ENCODE peak calls at places on chromosomes 1 and 21, in seven cellular contexts. G is cardiac muscle cell, K is astrocyte of the spinal cord, Z is choroid plexus epithelial cell, W is GM12865, A is Peyer's patch, M is astrocyte of the cerebellum. I is an unnamed sample.

GRCh38 chr21:20661745-20662470 is 336.3 kb upstream of the NCAM2 start:
- DNase-seq in W (no peak), K (peak), Z (peak), G (no peak), M (no peak), A (no peak), I (no peak)

GRCh38 chr1:189597083-189597482 is 880.6 kb downstream of the BRINP3 start:
- DNase-seq in M (no peak), G (no peak), A (no peak), W (no peak), K (no peak), Z (no peak), I (no peak)

GRCh38 chr21:36747114-36747814 is 48.3 kb downstream of the SIM2 start:
- DNase-seq in A (no peak), W (peak), K (no peak), Z (no peak), M (no peak), G (no peak), I (no peak)

GRCh38 chr1:9321480-9321849 is 28.8 kb downstream of the SPSB1 start:
- DNase-seq in Z (peak), K (peak), M (peak), G (peak), W (no peak), A (no peak), I (no peak)

GRCh38 chr1:910881-911721 is 12.6 kb upstream of the SAMD11 start:
- DNase-seq in Z (no peak), W (no peak), K (no peak), M (no peak), G (no peak), A (no peak), I (no peak)

GRCh38 chr21:46051821-46052675 is 45.9 kb upstream of the COL6A2 start:
- DNase-seq in K (no peak), M (no peak), A (no peak), W (no peak), Z (no peak), G (no peak), I (no peak)

GRCh38 chr1:172469717-172470116 is 25.8 kb upstream of the PIGC start:
- DNase-seq in K (no peak), A (no peak), W (no peak), M (no peak), G (no peak), Z (no peak), I (no peak)

GRCh38 chr1:190119683-190120082 is 358.0 kb downstream of the BRINP3 start:
- DNase-seq in W (no peak), M (no peak), Z (no peak), G (no peak), A (no peak), K (no peak), I (no peak)

GRCh38 chr1:154062309-154062708 is 71.7 kb downstream of the RPS27 start:
- DNase-seq in M (no peak), K (no peak), A (no peak), W (no peak), Z (no peak), G (no peak), I (no peak)

GRCh38 chr1:84225636-84226035 is 75.9 kb upstream of the SAMD13 start:
- DNase-seq in Z (no peak), W (no peak), K (no peak), M (no peak), G (peak), A (no peak), I (no peak)

GRCh38 chr1:178774263-178774662 is 49.2 kb downstream of the RALGPS2 start:
- DNase-seq in A (no peak), Z (peak), W (peak), M (peak), G (peak), K (peak), I (no peak)

GRCh38 chr1:52955129-52955970 is 28.3 kb downstream of the SCP2 start:
- DNase-seq in K (peak), A (no peak), G (peak), W (no peak), Z (peak), M (peak), I (no peak)

GRCh38 chr1:2253797-2254480 is 25.8 kb downstream of the SKI start:
- DNase-seq in K (no peak), M (no peak), A (no peak), W (no peak), Z (no peak), G (no peak), I (no peak)

GRCh38 chr21:32463367-32463766 is 50.9 kb downstream of the EVA1C start:
- DNase-seq in G (peak), K (peak), W (no peak), A (no peak), M (no peak), Z (peak), I (peak)

GRCh38 chr1:223034270-223034798 is 108.7 kb downstream of the TLR5 start:
- DNase-seq in M (no peak), W (no peak), Z (no peak), G (no peak), K (no peak), A (no peak), I (no peak)

GRCh38 chr1:86247553-86248279 is 91.1 kb upstream of the COL24A1 start:
- DNase-seq in M (peak), A (no peak), W (peak), K (no peak), Z (no peak), G (no peak), I (no peak)

GRCh38 chr1:162832470-162832869 is 28.5 kb downstream of the CCDC190 start:
- DNase-seq in A (no peak), K (no peak), G (no peak), Z (no peak), W (no peak), M (no peak), I (no peak)

GRCh38 chr1:245085508-245086095 is 69.2 kb upstream of the KIF26B start:
- DNase-seq in M (peak), G (peak), A (no peak), W (peak), K (peak), Z (peak), I (no peak)

GRCh38 chr1:19344372-19344810 is 32.3 kb downstream of the SLC66A1 start:
- DNase-seq in K (no peak), G (peak), A (peak), M (no peak), Z (peak), W (peak), I (no peak)

GRCh38 chr1:182253319-182253718 is 138.3 kb downstream of the GLUL start:
- DNase-seq in Z (no peak), K (no peak), M (no peak), W (no peak), G (no peak), A (no peak), I (no peak)

GRCh38 chr1:67566803-67567202 is 118.2 kb upstream of the GADD45A start:
- DNase-seq in M (no peak), G (peak), K (no peak), W (no peak), Z (no peak), A (no peak), I (no peak)

GRCh38 chr1:58308206-58308605 is 238.3 kb downstream of the OMA1 start:
- DNase-seq in W (no peak), Z (no peak), K (no peak), G (no peak), M (no peak), A (no peak), I (no peak)

DNA sequence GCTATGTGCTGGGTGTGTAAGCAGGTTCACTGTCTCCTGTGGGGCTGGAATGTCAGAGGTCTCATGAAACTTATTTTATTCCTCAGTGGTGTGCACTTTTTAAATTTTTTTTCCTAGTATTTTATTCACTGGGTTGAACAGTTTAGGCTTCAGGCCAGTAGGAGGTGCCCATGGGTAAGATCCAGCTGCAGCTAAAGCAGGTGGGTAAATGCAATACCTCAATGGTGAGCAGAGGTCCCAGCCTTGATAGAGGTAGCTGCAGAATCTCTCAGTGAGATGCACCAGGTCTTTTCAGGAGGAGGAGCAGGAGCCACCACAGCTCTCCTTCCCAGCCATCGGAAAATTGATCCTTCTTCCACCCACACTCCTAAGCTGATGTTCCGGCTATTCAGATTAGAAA is 12.6 kb upstream of the OR6N2 start:
- DNase-seq in M (no peak), K (no peak), G (peak), Z (peak), A (no peak), W (peak), I (no peak)
- TF ChIP-seq CTCF in M (no peak), K (no peak), G (peak), Z (peak), A (peak), W (peak), I (no peak)

DNA sequence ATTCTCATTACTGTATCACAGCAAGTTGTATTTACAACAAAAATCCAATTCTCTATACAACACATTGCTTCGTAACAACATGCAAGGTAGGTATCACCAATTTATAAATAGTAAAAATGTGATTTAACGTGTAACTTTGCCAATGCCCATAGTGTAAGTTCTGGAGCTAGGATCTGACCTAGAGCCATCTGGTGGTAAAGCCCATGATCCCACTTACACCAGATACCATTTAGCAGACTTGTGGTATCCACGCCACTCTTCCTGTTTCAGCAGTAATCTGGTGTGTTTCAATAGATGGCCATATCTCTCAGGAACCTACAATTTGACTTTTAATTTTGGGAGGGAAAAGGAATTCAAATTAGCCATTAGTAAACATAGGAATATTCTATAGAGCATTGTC is 10.2 kb downstream of the SETSIP start:
- DNase-seq in W (no peak), G (no peak), K (no peak), M (no peak), Z (peak), A (no peak), I (no peak)
- TF ChIP-seq CTCF in W (no peak), G (no peak), K (no peak), M (no peak), Z (no peak), A (no peak), I (no peak)

GRCh38 chr1:214641214-214641895 is 38.4 kb downstream of the CENPF start:
- DNase-seq in W (no peak), Z (peak), G (no peak), A (no peak), K (no peak), M (no peak), I (no peak)
- TF ChIP-seq CTCF in W (no peak), Z (no peak), G (no peak), A (no peak), K (no peak), M (no peak), I (no peak)

DNA sequence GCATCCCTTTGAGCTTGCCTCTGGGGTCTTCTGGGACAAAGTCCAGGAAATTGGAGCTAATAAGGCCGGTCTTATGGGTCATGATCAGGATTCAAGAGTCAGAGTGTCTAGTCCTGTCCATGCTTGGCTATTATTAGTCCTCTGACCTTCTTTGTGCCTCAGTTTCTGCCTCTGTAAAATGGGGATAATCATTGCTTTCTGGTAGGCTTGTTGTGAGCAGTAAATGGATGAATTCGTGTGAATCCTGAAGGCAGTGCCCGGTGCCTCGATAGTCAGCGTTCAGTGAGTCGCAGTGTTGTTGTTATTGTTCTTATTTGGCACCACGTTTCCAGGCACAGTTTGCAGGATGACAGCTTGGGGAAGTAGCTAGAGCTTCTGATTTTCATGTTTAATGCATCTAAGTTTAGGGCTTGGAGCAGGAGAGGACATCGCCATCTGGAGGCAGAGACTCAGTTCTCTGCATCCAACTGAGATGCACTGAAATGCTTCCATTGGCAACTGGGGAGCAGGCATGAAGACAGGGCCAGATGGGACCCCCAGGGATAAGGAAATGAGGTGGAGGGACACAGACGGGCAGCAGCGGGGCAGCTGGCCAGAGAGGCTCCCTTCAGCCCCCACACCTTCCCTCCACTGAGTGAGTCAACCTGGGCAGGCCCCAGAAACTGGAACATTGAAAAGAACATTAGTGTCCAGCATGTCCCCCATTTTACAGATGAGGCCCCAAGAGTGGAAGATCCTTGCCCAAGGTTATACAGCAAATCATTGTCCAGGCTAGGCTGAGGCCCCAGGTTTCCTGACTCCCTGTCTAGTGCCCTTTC is 160.3 kb downstream of the PTPRU start:
- DNase-seq in M (no peak), G (peak), A (no peak), Z (peak), W (no peak), K (no peak), I (no peak)
- TF ChIP-seq CTCF in M (peak), G (peak), A (no peak), Z (peak), W (no peak), K (peak), I (peak)

I was measured in chondrocyte.